ENCODE peak calls at places on chromosome 20, in ten cellular contexts. O, L, P, C, J, N, E, W, D and Z are unnamed samples.

GRCh38 chr20:61459266-61459665 is 207.2 kb downstream of the CDH4 start:
- DNase-seq in O (no peak), L (no peak), P (no peak), C (no peak), J (no peak), N (no peak), E (no peak), W (no peak), D (no peak), Z (no peak)

GRCh38 chr20:44695295-44696230 is 19.6 kb upstream of the CCN5 start:
- DNase-seq in O (no peak), L (no peak), P (no peak), C (no peak), J (no peak), N (no peak), E (no peak), W (no peak), D (no peak), Z (no peak)

GRCh38 chr20:46939031-46939430 is 44.4 kb downstream of the EYA2 start:
- DNase-seq in O (peak; percentile 74), L (no peak), P (peak; percentile 56), C (no peak), J (peak; percentile 50), N (no peak), E (no peak), W (no peak), D (no peak), Z (no peak)

GRCh38 chr20:45088247-45088646 is 12.7 kb downstream of the KCNS1 start:
- DNase-seq in O (peak; percentile 88), L (no peak), P (no peak), C (no peak), J (no peak), N (no peak), E (no peak), W (peak; percentile 96), D (no peak), Z (no peak)

GRCh38 chr20:20487811-20488210 is 119.9 kb downstream of the INSM1 start:
- DNase-seq in O (no peak), L (no peak), P (no peak), C (no peak), J (no peak), N (no peak), E (no peak), W (peak; percentile 81), D (no peak), Z (no peak)

GRCh38 chr20:8933391-8933807 is 135.5 kb upstream of the PLCB4 start:
- DNase-seq in O (no peak), L (no peak), P (no peak), C (no peak), J (no peak), N (no peak), E (no peak), W (no peak), D (no peak), Z (no peak)

GRCh38 chr20:21272679-21273078 is 30.5 kb upstream of the XRN2 start:
- DNase-seq in O (no peak), L (peak; percentile 26), P (no peak), C (no peak), J (no peak), N (no peak), E (no peak), W (no peak), D (no peak), Z (no peak)

GRCh38 chr20:35583636-35584560 is 31.7 kb upstream of the SPAG4 start:
- DNase-seq in O (no peak), L (no peak), P (no peak), C (no peak), J (no peak), N (no peak), E (no peak), W (no peak), D (no peak), Z (no peak)

GRCh38 chr20:44600758-44601562 is 18.6 kb downstream of the PKIG start:
- DNase-seq in O (no peak), L (no peak), P (no peak), C (no peak), J (no peak), N (no peak), E (no peak), W (no peak), D (no peak), Z (no peak)

GRCh38 chr20:45343867-45344721 is 4.1 kb downstream of the SDC4 start:
- DNase-seq in O (peak; percentile 97), L (no peak), P (no peak), C (no peak), J (no peak), N (no peak), E (peak; percentile 33), W (peak; percentile 91), D (no peak), Z (no peak)

GRCh38 chr20:61434361-61434781 is 182.3 kb downstream of the CDH4 start:
- DNase-seq in O (no peak), L (no peak), P (no peak), C (no peak), J (no peak), N (no peak), E (peak; percentile 43), W (no peak), D (no peak), Z (peak; percentile 15)

GRCh38 chr20:19659468-19659867 is 98.6 kb upstream of the RIN2 start:
- DNase-seq in O (no peak), L (no peak), P (no peak), C (no peak), J (no peak), N (no peak), E (no peak), W (peak; percentile 35), D (no peak), Z (no peak)

GRCh38 chr20:55172310-55173002 is 697.1 kb downstream of the DOK5 start:
- DNase-seq in O (no peak), L (no peak), P (no peak), C (no peak), J (no peak), N (no peak), E (no peak), W (no peak), D (no peak), Z (no peak)

GRCh38 chr20:23138682-23139081 is 52.6 kb upstream of the CD93 start:
- DNase-seq in O (no peak), L (no peak), P (no peak), C (no peak), J (no peak), N (no peak), E (no peak), W (no peak), D (no peak), Z (no peak)

GRCh38 chr20:52289956-52290355 is 98.4 kb upstream of the ZFP64 start:
- DNase-seq in O (no peak), L (no peak), P (no peak), C (no peak), J (no peak), N (no peak), E (no peak), W (no peak), D (no peak), Z (no peak)

GRCh38 chr20:23257848-23258746 is 92.5 kb upstream of the NXT1 start:
- DNase-seq in O (peak; percentile 80), L (no peak), P (no peak), C (no peak), J (peak; percentile 20), N (no peak), E (no peak), W (peak; percentile 78), D (no peak), Z (no peak)

GRCh38 chr20:60055740-60056139 is 97.5 kb downstream of the CDH26 start:
- DNase-seq in O (peak; percentile 73), L (no peak), P (no peak), C (no peak), J (no peak), N (peak; percentile 68), E (no peak), W (peak; percentile 30), D (no peak), Z (no peak)

GRCh38 chr20:57583289-57584257 is 22.7 kb downstream of the PCK1 start:
- DNase-seq in O (no peak), L (no peak), P (no peak), C (no peak), J (no peak), N (no peak), E (no peak), W (no peak), D (no peak), Z (no peak)
- TF ChIP-seq CTCF in O (peak; percentile 23), L (no peak), P (no peak), C (no peak), J (no peak), N (no peak), E (no peak), W (no peak), D (no peak), Z (no peak)

GRCh38 chr20:62596486-62596885 is 45.8 kb upstream of the SLCO4A1 start:
- DNase-seq in O (no peak), L (no peak), P (no peak), C (no peak), J (no peak), N (no peak), E (no peak), W (no peak), D (no peak), Z (no peak)
- TF ChIP-seq CTCF in O (no peak), L (no peak), P (no peak), C (no peak), J (no peak), N (no peak), E (no peak), W (no peak), D (no peak), Z (no peak)

GRCh38 chr20:63658749-63659187 is 656 bp downstream of the RTEL1 start:
- DNase-seq in O (peak; percentile 53), L (no peak), P (no peak), C (peak; percentile 28), J (peak; percentile 45), N (no peak), E (no peak), W (no peak), D (no peak), Z (no peak)
- TF ChIP-seq CTCF in O (no peak), L (no peak), P (no peak), C (no peak), J (no peak), N (no peak), E (no peak), W (no peak), D (no peak), Z (no peak)

DNA sequence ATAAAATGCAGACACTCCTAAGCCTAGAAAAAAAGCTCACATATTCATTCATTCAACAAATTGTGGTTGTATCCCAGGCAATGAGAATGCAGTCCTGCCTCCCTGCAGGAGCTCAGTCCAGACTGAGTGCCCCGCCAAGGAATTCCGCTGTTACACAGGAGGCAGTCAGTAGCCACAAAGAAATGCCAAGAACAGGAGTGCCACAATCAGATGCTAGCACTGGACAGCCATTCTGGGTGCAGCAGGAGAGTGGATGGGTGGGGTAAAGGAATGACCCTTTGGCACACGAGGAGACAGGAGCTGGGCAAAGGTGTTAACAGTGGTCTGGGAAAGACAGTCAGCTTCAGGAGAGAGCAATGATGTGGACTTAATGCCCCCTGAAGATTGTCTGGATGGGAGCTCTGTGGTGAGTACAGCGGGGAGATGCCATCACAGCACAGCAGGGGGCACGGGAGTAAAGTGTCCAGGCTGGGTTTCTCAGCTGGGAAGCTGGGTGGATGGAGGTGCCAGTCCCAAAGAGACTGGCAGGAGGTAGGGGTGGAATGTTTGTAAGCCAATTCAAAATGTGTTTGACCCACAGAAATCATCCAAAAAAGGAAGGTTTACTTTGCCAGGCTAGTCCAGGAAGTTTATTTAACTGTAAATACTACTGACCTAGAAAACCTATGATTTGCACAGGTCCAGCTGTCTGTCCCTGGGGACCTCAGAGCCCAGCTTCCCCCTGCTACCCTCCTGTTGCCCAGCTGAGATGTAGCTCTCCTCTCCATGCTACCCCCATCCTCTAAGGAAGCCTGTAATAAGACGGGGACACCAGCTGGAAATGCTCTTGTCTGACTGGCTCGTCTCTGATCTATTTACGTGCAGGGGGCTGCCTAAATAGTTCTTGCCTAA is 84.1 kb downstream of the SLC23A2 start:
- DNase-seq in O (no peak), L (no peak), P (no peak), C (no peak), J (no peak), N (no peak), E (no peak), W (peak; percentile 58), D (no peak), Z (no peak)
- TF ChIP-seq CTCF in O (no peak), L (no peak), P (no peak), C (no peak), J (peak; percentile 11), N (no peak), E (no peak), W (no peak), D (no peak), Z (no peak)